ENCODE peak calls at places on chromosomes 7 and 10, in eight cellular contexts. I is adrenal gland, L is cardiac fibroblast, W is transverse colon, V is neural progenitor cell, F is AG04450, R is Peyer's patch, E is BJ. H is an unnamed sample.

GRCh38 chr7:99123571-99124033 is 20.3 kb downstream of the SMURF1 start:
- DNase-seq in I (no peak), L (peak), W (no peak), V (no peak), F (no peak), R (no peak), E (no peak), H (peak)

GRCh38 chr10:97805096-97805879 is 33.5 kb upstream of the SFRP5 start:
- DNase-seq in I (no peak), L (no peak), W (no peak), V (peak), F (no peak), R (no peak), E (no peak), H (no peak)

GRCh38 chr7:137850586-137850985 is 3.8 kb upstream of the DGKI start:
- DNase-seq in I (no peak), L (no peak), W (no peak), V (no peak), F (no peak), R (no peak), E (no peak), H (peak)

GRCh38 chr7:154574235-154574634 is 428.7 kb downstream of the PAXIP1 start:
- DNase-seq in I (no peak), L (no peak), W (no peak), V (no peak), F (no peak), R (no peak), E (no peak), H (no peak)

GRCh38 chr7:127091620-127092019 is 161.1 kb downstream of the GRM8 start:
- DNase-seq in I (no peak), L (no peak), W (no peak), V (no peak), F (no peak), R (no peak), E (no peak), H (no peak)

GRCh38 chr7:128164061-128164954 is 76.8 kb upstream of the LEP start:
- DNase-seq in I (peak), L (peak), W (no peak), V (no peak), F (no peak), R (no peak), E (no peak), H (peak)

GRCh38 chr7:28105234-28105633 is 75.4 kb downstream of the JAZF1 start:
- DNase-seq in I (no peak), L (no peak), W (no peak), V (no peak), F (no peak), R (no peak), E (no peak), H (no peak)

GRCh38 chr10:119541046-119541445 is 1.5 kb downstream of the RGS10 start:
- DNase-seq in I (no peak), L (peak), W (no peak), V (no peak), F (no peak), R (no peak), E (no peak), H (peak)

GRCh38 chr7:148286150-148286549 is 304.4 kb upstream of the C7orf33 start:
- DNase-seq in I (no peak), L (peak), W (no peak), V (peak), F (no peak), R (no peak), E (no peak), H (no peak)

GRCh38 chr7:47878662-47879061 is 69.6 kb downstream of the PKD1L1 start:
- DNase-seq in I (no peak), L (no peak), W (no peak), V (no peak), F (no peak), R (no peak), E (no peak), H (no peak)

GRCh38 chr7:22802426-22802825 is 20.2 kb downstream of the TOMM7 start:
- DNase-seq in I (no peak), L (no peak), W (no peak), V (no peak), F (no peak), R (no peak), E (no peak), H (no peak)

GRCh38 chr7:11427686-11428273 is 404.2 kb downstream of the THSD7A start:
- DNase-seq in I (no peak), L (peak), W (no peak), V (peak), F (peak), R (no peak), E (peak), H (peak)

GRCh38 chr10:131844546-131845084 is 56.2 kb upstream of the PPP2R2D start:
- DNase-seq in I (no peak), L (no peak), W (no peak), V (no peak), F (no peak), R (no peak), E (no peak), H (no peak)

GRCh38 chr7:77813180-77813579 is 14.6 kb downstream of the PHTF2 start:
- DNase-seq in I (no peak), L (no peak), W (no peak), V (no peak), F (no peak), R (no peak), E (no peak), H (no peak)

GRCh38 chr7:112665709-112666108 is 124.5 kb downstream of the TMEM168 start:
- DNase-seq in I (no peak), L (peak), W (peak), V (peak), F (no peak), R (no peak), E (no peak), H (peak)

GRCh38 chr10:29533696-29534285 is 101.0 kb downstream of the SVIL start:
- DNase-seq in I (no peak), L (no peak), W (no peak), V (no peak), F (no peak), R (no peak), E (no peak), H (no peak)
- TF ChIP-seq CTCF in I (no peak), L (no peak), W (no peak), V (no peak), F (no peak), R (no peak), E (no peak), H (no peak)

GRCh38 chr7:29285861-29286260 is 91.3 kb downstream of the CHN2 start:
- DNase-seq in I (no peak), L (no peak), W (no peak), V (no peak), F (no peak), R (no peak), E (no peak), H (no peak)

GRCh38 chr7:29287366-29287765 is 92.8 kb downstream of the CHN2 start:
- DNase-seq in I (no peak), L (peak), W (no peak), V (no peak), F (no peak), R (no peak), E (no peak), H (peak)

GRCh38 chr7:29284586-29285450 is 90.2 kb downstream of the CHN2 start:
- DNase-seq in I (no peak), L (no peak), W (no peak), V (no peak), F (no peak), R (no peak), E (no peak), H (no peak)

GRCh38 chr7:29282819-29283414 is 88.3 kb downstream of the CHN2 start:
- DNase-seq in I (no peak), L (no peak), W (no peak), V (no peak), F (no peak), R (peak), E (no peak), H (no peak)

GRCh38 chr7:29285451-29285807 is 90.9 kb downstream of the CHN2 start:
- DNase-seq in I (no peak), L (peak), W (no peak), V (no peak), F (no peak), R (no peak), E (peak), H (peak)
- H3K4me3 ChIP-seq in I (no peak), L (no peak), W (no peak), V (no peak), F (no peak), R (no peak), E (no peak), H (no peak)

GRCh38 chr7:97117372-97118188 is at the start of gene SDHAF3:
- DNase-seq in I (peak), L (peak), W (peak), V (peak), F (peak), R (peak), E (peak), H (peak)
- TF ChIP-seq CTCF in I (no peak), L (no peak), W (no peak), V (peak), F (peak), R (peak), E (peak), H (peak)

GRCh38 chr10:113524120-113524519 is 28.7 kb upstream of the HABP2 start:
- DNase-seq in I (no peak), L (no peak), W (no peak), V (peak), F (no peak), R (no peak), E (no peak), H (no peak)

GRCh38 chr10:113524539-113525490 is 28.0 kb upstream of the HABP2 start:
- DNase-seq in I (no peak), L (peak), W (no peak), V (no peak), F (no peak), R (no peak), E (no peak), H (peak)

GRCh38 chr10:113522460-113522859 is 30.4 kb upstream of the HABP2 start:
- DNase-seq in I (no peak), L (no peak), W (no peak), V (no peak), F (no peak), R (no peak), E (no peak), H (no peak)

GRCh38 chr10:113523071-113523470 is 29.8 kb upstream of the HABP2 start:
- DNase-seq in I (no peak), L (no peak), W (no peak), V (no peak), F (no peak), R (no peak), E (no peak), H (no peak)

GRCh38 chr10:113523628-113524027 is 29.2 kb upstream of the HABP2 start:
- DNase-seq in I (no peak), L (no peak), W (no peak), V (no peak), F (no peak), R (no peak), E (no peak), H (no peak)
- H3K4me3 ChIP-seq in I (no peak), L (no peak), W (no peak), V (no peak), F (no peak), R (no peak), E (no peak), H (no peak)

DNA sequence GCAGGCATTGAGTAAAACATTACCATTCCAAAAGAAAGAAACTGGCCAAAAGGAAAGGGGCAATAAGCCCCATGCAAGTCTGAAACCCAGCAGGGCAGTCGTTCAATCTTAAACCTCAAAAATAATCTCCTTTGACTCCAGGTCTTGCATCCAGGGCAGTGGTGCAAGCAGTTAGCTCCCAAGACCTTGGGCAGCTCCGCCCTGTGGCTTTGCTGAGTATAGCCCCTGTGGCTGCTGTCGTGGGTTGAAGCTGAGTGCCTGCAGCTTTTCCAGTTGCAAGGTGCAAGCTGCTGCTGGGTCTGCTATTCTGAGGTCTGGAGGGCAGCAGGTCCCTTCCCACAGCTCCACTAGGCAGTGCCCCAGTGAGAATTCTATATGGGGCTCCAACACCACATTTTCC is 580.1 kb upstream of the AUTS2 start:
- DNase-seq in I (no peak), L (no peak), W (no peak), V (peak), F (no peak), R (no peak), E (no peak), H (no peak)
- TF ChIP-seq CTCF in I (no peak), L (no peak), W (no peak), V (peak), F (no peak), R (no peak), E (no peak), H (no peak)

GRCh38 chr10:121976607-121977006 is 1.6 kb upstream of the NSMCE4A start:
- DNase-seq in I (no peak), L (no peak), W (no peak), V (no peak), F (no peak), R (no peak), E (no peak), H (no peak)
- H3K4me3 ChIP-seq in I (no peak), L (no peak), W (no peak), V (no peak), F (no peak), R (no peak), E (no peak), H (no peak)